ENCODE peak calls at places on chromosome 1, in nine cellular contexts. One of them, this sample, is unnamed.

GRCh38 chr1:150528997-150529396 is 13.4 kb downstream of the FALEC start:
- DNase-seq in right cardiac atrium: no peak
- DNase-seq in CD8-positive, alpha-beta T cell: no peak
- DNase-seq in fibroblast of lung: peak; percentile 94
- DNase-seq in choroid plexus epithelial cell: peak; percentile 72
- DNase-seq in CD8-positive, alpha-beta memory T cell: no peak
- DNase-seq in fibroblast of the aortic adventitia: peak; percentile 83
- DNase-seq in WERI-Rb-1: no peak
- DNase-seq in astrocyte of the spinal cord: peak; percentile 62
- DNase-seq in this sample: no peak

GRCh38 chr1:31944205-31945089 is 6.3 kb upstream of the PTP4A2 start:
- DNase-seq in WERI-Rb-1: no peak
- DNase-seq in CD8-positive, alpha-beta T cell: peak; percentile 76
- DNase-seq in astrocyte of the spinal cord: peak; percentile 82
- DNase-seq in CD8-positive, alpha-beta memory T cell: peak; percentile 77
- DNase-seq in fibroblast of the aortic adventitia: peak; percentile 95
- DNase-seq in right cardiac atrium: peak; percentile 96
- DNase-seq in fibroblast of lung: peak; percentile 85
- DNase-seq in choroid plexus epithelial cell: peak; percentile 88
- DNase-seq in this sample: peak; percentile 74

GRCh38 chr1:163231385-163231784 is 28.7 kb upstream of the RGS5 start:
- DNase-seq in choroid plexus epithelial cell: peak; percentile 69
- DNase-seq in fibroblast of lung: peak; percentile 77
- DNase-seq in CD8-positive, alpha-beta T cell: no peak
- DNase-seq in fibroblast of the aortic adventitia: peak; percentile 78
- DNase-seq in WERI-Rb-1: no peak
- DNase-seq in right cardiac atrium: no peak
- DNase-seq in CD8-positive, alpha-beta memory T cell: no peak
- DNase-seq in astrocyte of the spinal cord: peak; percentile 69
- DNase-seq in this sample: peak; percentile 9

GRCh38 chr1:46183119-46183842 is 7.0 kb upstream of the P3R3URF start:
- DNase-seq in WERI-Rb-1: peak; percentile 32
- DNase-seq in astrocyte of the spinal cord: peak; percentile 93
- DNase-seq in CD8-positive, alpha-beta memory T cell: no peak
- DNase-seq in CD8-positive, alpha-beta T cell: no peak
- DNase-seq in right cardiac atrium: peak; percentile 75
- DNase-seq in fibroblast of the aortic adventitia: peak; percentile 91
- DNase-seq in choroid plexus epithelial cell: peak; percentile 80
- DNase-seq in fibroblast of lung: peak; percentile 92
- DNase-seq in this sample: peak; percentile 95

GRCh38 chr1:85584264-85584781 is 3.8 kb downstream of the CCN1 start:
- DNase-seq in CD8-positive, alpha-beta T cell: no peak
- DNase-seq in fibroblast of the aortic adventitia: peak; percentile 97
- DNase-seq in choroid plexus epithelial cell: peak; percentile 93
- DNase-seq in astrocyte of the spinal cord: peak; percentile 95
- DNase-seq in fibroblast of lung: peak; percentile 92
- DNase-seq in right cardiac atrium: no peak
- DNase-seq in CD8-positive, alpha-beta memory T cell: no peak
- DNase-seq in WERI-Rb-1: no peak
- DNase-seq in this sample: peak; percentile 82

GRCh38 chr1:81511281-81511680 is 289.5 kb upstream of the ADGRL2 start:
- DNase-seq in WERI-Rb-1: no peak
- DNase-seq in choroid plexus epithelial cell: no peak
- DNase-seq in astrocyte of the spinal cord: no peak
- DNase-seq in CD8-positive, alpha-beta memory T cell: no peak
- DNase-seq in CD8-positive, alpha-beta T cell: no peak
- DNase-seq in fibroblast of the aortic adventitia: no peak
- DNase-seq in right cardiac atrium: no peak
- DNase-seq in fibroblast of lung: no peak
- DNase-seq in this sample: no peak

GRCh38 chr1:109249654-109250401 is 489 bp downstream of the CELSR2 start:
- DNase-seq in astrocyte of the spinal cord: no peak
- DNase-seq in choroid plexus epithelial cell: no peak
- DNase-seq in fibroblast of the aortic adventitia: no peak
- DNase-seq in CD8-positive, alpha-beta T cell: no peak
- DNase-seq in WERI-Rb-1: no peak
- DNase-seq in fibroblast of lung: no peak
- DNase-seq in CD8-positive, alpha-beta memory T cell: peak; percentile 6
- DNase-seq in right cardiac atrium: no peak
- DNase-seq in this sample: no peak

GRCh38 chr1:117077267-117077666 is 17.1 kb downstream of the TTF2 start:
- DNase-seq in WERI-Rb-1: no peak
- DNase-seq in CD8-positive, alpha-beta memory T cell: no peak
- DNase-seq in fibroblast of lung: peak; percentile 97
- DNase-seq in CD8-positive, alpha-beta T cell: no peak
- DNase-seq in fibroblast of the aortic adventitia: peak; percentile 89
- DNase-seq in choroid plexus epithelial cell: peak; percentile 91
- DNase-seq in right cardiac atrium: no peak
- DNase-seq in astrocyte of the spinal cord: peak; percentile 90
- DNase-seq in this sample: peak; percentile 93

GRCh38 chr1:104072915-104073371 is 323.2 kb downstream of the AMY1C start:
- DNase-seq in choroid plexus epithelial cell: no peak
- DNase-seq in CD8-positive, alpha-beta memory T cell: no peak
- DNase-seq in fibroblast of the aortic adventitia: no peak
- DNase-seq in WERI-Rb-1: no peak
- DNase-seq in CD8-positive, alpha-beta T cell: no peak
- DNase-seq in fibroblast of lung: no peak
- DNase-seq in right cardiac atrium: no peak
- DNase-seq in astrocyte of the spinal cord: no peak
- DNase-seq in this sample: no peak

GRCh38 chr1:215517441-215517891 is 49.6 kb upstream of the KCTD3 start:
- DNase-seq in astrocyte of the spinal cord: peak; percentile 41
- DNase-seq in fibroblast of the aortic adventitia: peak; percentile 43
- DNase-seq in fibroblast of lung: peak; percentile 74
- DNase-seq in CD8-positive, alpha-beta T cell: no peak
- DNase-seq in choroid plexus epithelial cell: peak; percentile 74
- DNase-seq in WERI-Rb-1: peak; percentile 37
- DNase-seq in right cardiac atrium: no peak
- DNase-seq in CD8-positive, alpha-beta memory T cell: no peak
- DNase-seq in this sample: peak; percentile 68

GRCh38 chr1:244046907-244047738 is 4.0 kb upstream of the ZBTB18 start:
- DNase-seq in fibroblast of the aortic adventitia: peak; percentile 32
- DNase-seq in astrocyte of the spinal cord: peak; percentile 55
- DNase-seq in CD8-positive, alpha-beta memory T cell: peak; percentile 27
- DNase-seq in choroid plexus epithelial cell: peak; percentile 41
- DNase-seq in right cardiac atrium: no peak
- DNase-seq in fibroblast of lung: peak; percentile 72
- DNase-seq in WERI-Rb-1: no peak
- DNase-seq in CD8-positive, alpha-beta T cell: no peak
- DNase-seq in this sample: no peak

GRCh38 chr1:216081445-216081844 is 341.8 kb downstream of the USH2A start:
- DNase-seq in fibroblast of the aortic adventitia: no peak
- DNase-seq in WERI-Rb-1: no peak
- DNase-seq in astrocyte of the spinal cord: no peak
- DNase-seq in CD8-positive, alpha-beta memory T cell: no peak
- DNase-seq in right cardiac atrium: no peak
- DNase-seq in choroid plexus epithelial cell: no peak
- DNase-seq in CD8-positive, alpha-beta T cell: no peak
- DNase-seq in fibroblast of lung: no peak
- DNase-seq in this sample: no peak

GRCh38 chr1:103492003-103492665 is 33.4 kb upstream of the RNPC3 start:
- DNase-seq in CD8-positive, alpha-beta memory T cell: no peak
- DNase-seq in WERI-Rb-1: no peak
- DNase-seq in astrocyte of the spinal cord: no peak
- DNase-seq in choroid plexus epithelial cell: peak; percentile 88
- DNase-seq in fibroblast of lung: no peak
- DNase-seq in CD8-positive, alpha-beta T cell: no peak
- DNase-seq in right cardiac atrium: no peak
- DNase-seq in fibroblast of the aortic adventitia: no peak
- DNase-seq in this sample: peak; percentile 13

GRCh38 chr1:169046671-169047070 is 59.8 kb upstream of the ATP1B1 start:
- DNase-seq in fibroblast of the aortic adventitia: no peak
- DNase-seq in CD8-positive, alpha-beta T cell: no peak
- DNase-seq in right cardiac atrium: no peak
- DNase-seq in WERI-Rb-1: no peak
- DNase-seq in choroid plexus epithelial cell: no peak
- DNase-seq in astrocyte of the spinal cord: no peak
- DNase-seq in fibroblast of lung: no peak
- DNase-seq in CD8-positive, alpha-beta memory T cell: no peak
- DNase-seq in this sample: no peak
- H3K4me3 ChIP-seq in fibroblast of the aortic adventitia: no peak overlapping the region
- H3K4me3 ChIP-seq in CD8-positive, alpha-beta T cell: no peak overlapping the region
- H3K4me3 ChIP-seq in right cardiac atrium: no peak overlapping the region
- H3K4me3 ChIP-seq in WERI-Rb-1: no peak overlapping the region
- H3K4me3 ChIP-seq in choroid plexus epithelial cell: no peak overlapping the region
- H3K4me3 ChIP-seq in astrocyte of the spinal cord: no peak overlapping the region
- H3K4me3 ChIP-seq in fibroblast of lung: no peak overlapping the region
- H3K4me3 ChIP-seq in CD8-positive, alpha-beta memory T cell: no peak overlapping the region
- H3K4me3 ChIP-seq in this sample: no peak overlapping the region

GRCh38 chr1:17539202-17539525 is 334 bp upstream of the ARHGEF10L start:
- DNase-seq in WERI-Rb-1: no peak
- DNase-seq in right cardiac atrium: peak; percentile 24
- DNase-seq in fibroblast of lung: no peak
- DNase-seq in fibroblast of the aortic adventitia: no peak
- DNase-seq in astrocyte of the spinal cord: no peak
- DNase-seq in choroid plexus epithelial cell: no peak
- DNase-seq in CD8-positive, alpha-beta memory T cell: no peak
- DNase-seq in CD8-positive, alpha-beta T cell: no peak
- DNase-seq in this sample: no peak
- H3K4me3 ChIP-seq in WERI-Rb-1: peak overlapping the region; percentile 36
- H3K4me3 ChIP-seq in right cardiac atrium: peak overlapping the region; percentile 80
- H3K4me3 ChIP-seq in fibroblast of lung: no peak overlapping the region
- H3K4me3 ChIP-seq in fibroblast of the aortic adventitia: peak overlapping the region; percentile 53
- H3K4me3 ChIP-seq in astrocyte of the spinal cord: peak overlapping the region; percentile 13
- H3K4me3 ChIP-seq in choroid plexus epithelial cell: peak overlapping the region; percentile 67
- H3K4me3 ChIP-seq in CD8-positive, alpha-beta memory T cell: no peak overlapping the region
- H3K4me3 ChIP-seq in CD8-positive, alpha-beta T cell: no peak overlapping the region
- H3K4me3 ChIP-seq in this sample: peak overlapping the region; percentile 38

DNA sequence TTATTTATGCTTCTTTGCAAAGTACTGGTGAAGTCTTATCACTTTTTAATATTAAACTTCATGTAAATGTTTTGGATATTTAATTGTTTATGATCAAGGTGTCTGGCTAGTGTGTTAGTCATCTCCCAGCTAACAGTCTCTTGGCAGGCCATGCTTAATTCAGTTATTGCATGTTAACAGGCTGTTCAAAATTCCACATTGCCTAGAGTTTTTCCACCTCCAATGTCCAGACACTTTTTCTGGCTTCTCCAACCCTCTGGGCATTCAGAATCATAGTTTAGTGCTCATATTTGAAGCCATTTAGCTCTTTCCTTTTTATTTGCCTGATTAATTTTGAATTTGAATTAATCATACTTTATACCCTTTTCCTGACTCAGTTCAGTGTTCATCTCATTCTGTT is 69.2 kb downstream of the OLFML2B start:
- DNase-seq in fibroblast of lung: peak; percentile 63
- DNase-seq in right cardiac atrium: no peak
- DNase-seq in WERI-Rb-1: no peak
- DNase-seq in astrocyte of the spinal cord: peak; percentile 30
- DNase-seq in CD8-positive, alpha-beta T cell: no peak
- DNase-seq in CD8-positive, alpha-beta memory T cell: no peak
- DNase-seq in fibroblast of the aortic adventitia: peak; percentile 58
- DNase-seq in choroid plexus epithelial cell: peak; percentile 23
- DNase-seq in this sample: no peak
- H3K4me3 ChIP-seq in fibroblast of lung: no peak overlapping the region
- H3K4me3 ChIP-seq in right cardiac atrium: no peak overlapping the region
- H3K4me3 ChIP-seq in WERI-Rb-1: no peak overlapping the region
- H3K4me3 ChIP-seq in astrocyte of the spinal cord: no peak overlapping the region
- H3K4me3 ChIP-seq in CD8-positive, alpha-beta T cell: no peak overlapping the region
- H3K4me3 ChIP-seq in CD8-positive, alpha-beta memory T cell: no peak overlapping the region
- H3K4me3 ChIP-seq in fibroblast of the aortic adventitia: no peak overlapping the region
- H3K4me3 ChIP-seq in choroid plexus epithelial cell: no peak overlapping the region
- H3K4me3 ChIP-seq in this sample: no peak overlapping the region

DNA sequence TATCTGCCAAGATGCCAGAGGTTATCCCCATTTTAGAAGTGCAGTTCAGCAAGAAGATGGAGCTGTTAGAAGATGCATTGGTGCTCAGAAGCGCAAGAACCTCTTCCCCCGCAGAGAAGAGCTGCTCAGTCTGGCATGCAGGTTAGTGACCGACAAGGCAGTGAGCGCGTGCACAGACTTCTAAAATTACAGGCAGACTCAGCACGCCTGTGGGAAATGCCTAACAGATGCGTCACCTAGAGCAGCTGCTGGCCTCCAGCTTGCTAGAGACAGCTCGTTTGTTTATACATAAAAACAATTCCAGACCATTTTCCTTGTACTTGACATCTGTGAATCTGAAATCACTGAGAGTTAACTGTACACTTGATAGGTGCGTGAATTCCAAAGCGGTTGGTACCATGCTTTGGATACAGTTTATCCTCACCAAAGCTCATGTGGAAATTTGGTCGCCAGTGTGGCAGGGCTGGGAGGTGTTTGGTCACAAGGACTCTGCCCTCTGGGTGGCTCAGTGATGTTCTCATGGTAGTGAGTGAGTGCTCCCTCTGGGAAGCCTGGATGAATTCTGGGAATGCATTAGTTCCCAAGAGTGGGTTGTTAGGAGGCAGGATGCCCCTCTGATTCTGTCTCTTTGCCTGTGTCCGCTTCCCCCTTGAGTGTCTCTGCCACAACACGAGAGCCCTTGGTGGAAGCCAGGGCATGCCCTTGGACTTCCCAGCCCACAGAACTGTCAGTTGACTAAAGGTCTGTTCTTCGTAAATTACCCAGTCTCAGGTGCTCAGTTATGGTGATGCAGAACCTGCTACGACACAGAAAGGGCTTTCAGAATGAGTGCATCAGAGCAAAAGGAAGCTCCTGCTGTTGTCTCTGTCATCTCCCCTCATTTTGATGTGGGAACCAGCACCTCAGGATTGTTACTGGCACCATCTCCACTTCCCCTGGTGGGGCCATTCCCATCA is 24.4 kb downstream of the SNAP47 start:
- DNase-seq in fibroblast of the aortic adventitia: peak; percentile 84
- DNase-seq in choroid plexus epithelial cell: peak; percentile 99
- DNase-seq in CD8-positive, alpha-beta memory T cell: no peak
- DNase-seq in WERI-Rb-1: no peak
- DNase-seq in astrocyte of the spinal cord: peak; percentile 98
- DNase-seq in fibroblast of lung: peak; percentile 99
- DNase-seq in right cardiac atrium: no peak
- DNase-seq in CD8-positive, alpha-beta T cell: no peak
- DNase-seq in this sample: peak; percentile 95
- H3K4me3 ChIP-seq in fibroblast of the aortic adventitia: no peak overlapping the region
- H3K4me3 ChIP-seq in choroid plexus epithelial cell: no peak overlapping the region
- H3K4me3 ChIP-seq in CD8-positive, alpha-beta memory T cell: no peak overlapping the region
- H3K4me3 ChIP-seq in WERI-Rb-1: no peak overlapping the region
- H3K4me3 ChIP-seq in astrocyte of the spinal cord: no peak overlapping the region
- H3K4me3 ChIP-seq in fibroblast of lung: no peak overlapping the region
- H3K4me3 ChIP-seq in right cardiac atrium: no peak overlapping the region
- H3K4me3 ChIP-seq in CD8-positive, alpha-beta T cell: no peak overlapping the region
- H3K4me3 ChIP-seq in this sample: no peak overlapping the region

GRCh38 chr1:208127791-208128408 is 116.3 kb downstream of the PLXNA2 start:
- DNase-seq in fibroblast of lung: no peak
- DNase-seq in CD8-positive, alpha-beta T cell: no peak
- DNase-seq in choroid plexus epithelial cell: peak; percentile 46
- DNase-seq in right cardiac atrium: no peak
- DNase-seq in fibroblast of the aortic adventitia: no peak
- DNase-seq in CD8-positive, alpha-beta memory T cell: no peak
- DNase-seq in astrocyte of the spinal cord: no peak
- DNase-seq in WERI-Rb-1: no peak
- DNase-seq in this sample: no peak
- H3K4me3 ChIP-seq in fibroblast of lung: no peak overlapping the region
- H3K4me3 ChIP-seq in CD8-positive, alpha-beta T cell: no peak overlapping the region
- H3K4me3 ChIP-seq in choroid plexus epithelial cell: no peak overlapping the region
- H3K4me3 ChIP-seq in right cardiac atrium: no peak overlapping the region
- H3K4me3 ChIP-seq in fibroblast of the aortic adventitia: no peak overlapping the region
- H3K4me3 ChIP-seq in CD8-positive, alpha-beta memory T cell: no peak overlapping the region
- H3K4me3 ChIP-seq in astrocyte of the spinal cord: no peak overlapping the region
- H3K4me3 ChIP-seq in WERI-Rb-1: no peak overlapping the region
- H3K4me3 ChIP-seq in this sample: no peak overlapping the region